ENCODE peak calls at places on chromosome 18, in eight cellular contexts. F is anterior cingulate cortex; L is stimulated activated CD8-positive, alpha-beta memory T cell treated with anti-CD3 and anti-CD28 coated beads, Interleukin-4, amount 100 ng/mL, for 1 hour; B is pulmonary artery endothelial cell; P is body of pancreas; A is RWPE1; Z is T-helper 2 cell; R is sciatic nerve. G is an unnamed sample.

GRCh38 chr18:37253424-37254255 is 312.0 kb downstream of the CELF4 start:
- DNase-seq in R (no peak), P (peak), F (no peak), B (no peak), Z (no peak), A (peak), L (no peak), G (peak)

GRCh38 chr18:54613174-54613573 is 22.1 kb downstream of the DYNAP start:
- DNase-seq in F (no peak), P (no peak), Z (no peak), A (no peak), B (no peak), L (no peak), R (no peak), G (no peak)

GRCh38 chr18:24112874-24113615 is 25.8 kb upstream of the CABYR start:
- DNase-seq in R (no peak), A (peak), Z (no peak), L (no peak), P (peak), B (no peak), F (no peak), G (no peak)

GRCh38 chr18:59822612-59823275 is 77.1 kb upstream of the PMAIP1 start:
- DNase-seq in B (no peak), A (no peak), F (no peak), L (no peak), Z (no peak), P (no peak), R (no peak), G (no peak)

GRCh38 chr18:78638889-78639596 is 340.6 kb upstream of the SALL3 start:
- DNase-seq in A (peak), R (no peak), F (no peak), L (no peak), B (no peak), Z (no peak), P (no peak), G (no peak)

GRCh38 chr18:78904179-78904531 is 75.5 kb upstream of the SALL3 start:
- DNase-seq in P (no peak), Z (no peak), F (no peak), R (no peak), B (no peak), L (no peak), A (no peak), G (no peak)

GRCh38 chr18:48310353-48310752 is 98.8 kb downstream of the ZBTB7C start:
- DNase-seq in A (no peak), B (no peak), R (no peak), P (no peak), L (no peak), F (no peak), Z (no peak), G (no peak)

GRCh38 chr18:70693196-70693595 is 404.4 kb downstream of the SOCS6 start:
- DNase-seq in Z (no peak), B (no peak), P (no peak), F (no peak), A (no peak), R (no peak), L (no peak), G (no peak)

GRCh38 chr18:28560339-28560738 is 383.4 kb upstream of the CDH2 start:
- DNase-seq in A (no peak), F (no peak), L (no peak), B (no peak), P (no peak), Z (no peak), R (no peak), G (no peak)

GRCh38 chr18:38575023-38575422 is 1009.4 kb upstream of the CELF4 start:
- DNase-seq in R (no peak), P (no peak), Z (peak), F (no peak), B (no peak), A (no peak), L (no peak), G (no peak)

GRCh38 chr18:40955351-40955750 is 999.7 kb upstream of the PIK3C3 start:
- DNase-seq in A (no peak), R (no peak), Z (no peak), F (no peak), B (no peak), L (no peak), P (no peak), G (no peak)

GRCh38 chr18:74139888-74140287 is 7.7 kb downstream of the FBXO15 start:
- DNase-seq in B (no peak), Z (no peak), L (no peak), P (no peak), F (no peak), A (peak), R (no peak), G (no peak)

GRCh38 chr18:24683965-24684364 is 223.5 kb downstream of the HRH4 start:
- DNase-seq in Z (no peak), A (no peak), F (no peak), R (no peak), P (no peak), B (no peak), L (no peak), G (peak)

GRCh38 chr18:7778181-7778580 is 211.1 kb downstream of the PTPRM start:
- DNase-seq in R (no peak), L (no peak), Z (no peak), F (no peak), B (no peak), A (no peak), P (no peak), G (no peak)

GRCh38 chr18:56635007-56635406 is 3.4 kb downstream of the TXNL1 start:
- DNase-seq in R (no peak), F (no peak), A (no peak), L (no peak), P (no peak), Z (no peak), B (no peak), G (no peak)

GRCh38 chr18:49023281-49023937 is 72.6 kb upstream of the SMAD7 start:
- DNase-seq in R (no peak), Z (no peak), L (no peak), B (no peak), F (no peak), A (no peak), P (no peak), G (no peak)

GRCh38 chr18:75529394-75529793 is 101.9 kb upstream of the SMIM21 start:
- DNase-seq in B (no peak), F (no peak), R (no peak), L (no peak), P (no peak), Z (no peak), A (no peak), G (no peak)

GRCh38 chr18:79982736-79983135 is 5.6 kb downstream of the TXNL4A start:
- DNase-seq in P (no peak), F (peak), A (no peak), L (no peak), Z (no peak), B (no peak), R (no peak), G (peak)

GRCh38 chr18:79384151-79384807 is 11.5 kb upstream of the NFATC1 start:
- DNase-seq in L (no peak), P (no peak), R (peak), A (no peak), B (no peak), F (no peak), Z (no peak), G (no peak)

GRCh38 chr18:32156855-32157254 is 33.0 kb upstream of the MEP1B start:
- DNase-seq in Z (no peak), A (no peak), F (no peak), B (no peak), R (no peak), P (no peak), L (no peak), G (no peak)

GRCh38 chr18:74541703-74542555 is 7.6 kb downstream of the CNDP1 start:
- DNase-seq in Z (no peak), R (no peak), L (no peak), P (peak), F (peak), A (peak), B (no peak), G (no peak)

GRCh38 chr18:59268722-59269562 is 4.3 kb downstream of the RAX start:
- DNase-seq in L (no peak), F (no peak), R (no peak), Z (no peak), B (no peak), A (no peak), P (peak), G (no peak)

GRCh38 chr18:44934894-44935293 is 254.2 kb downstream of the SETBP1 start:
- DNase-seq in B (no peak), P (no peak), R (no peak), Z (no peak), L (no peak), F (no peak), A (no peak), G (no peak)

GRCh38 chr18:54173980-54174611 is 50.4 kb downstream of the MBD2 start:
- DNase-seq in A (no peak), Z (no peak), F (no peak), L (no peak), B (no peak), R (no peak), P (no peak), G (no peak)

GRCh38 chr18:3346487-3346886 is 84.6 kb downstream of the MYL12B start:
- DNase-seq in L (no peak), Z (no peak), R (no peak), B (no peak), P (no peak), F (no peak), A (no peak), G (no peak)

GRCh38 chr18:13797157-13797611 is 26.8 kb upstream of the MC5R start:
- DNase-seq in Z (no peak), F (no peak), A (peak), P (no peak), L (no peak), R (no peak), B (peak), G (no peak)

GRCh38 chr18:54052259-54052658 is 172.2 kb downstream of the MBD2 start:
- DNase-seq in L (no peak), F (no peak), R (no peak), B (no peak), A (no peak), Z (no peak), P (no peak), G (no peak)

GRCh38 chr18:31410716-31411483 is 34.3 kb downstream of the DSG4 start:
- DNase-seq in A (no peak), R (no peak), F (no peak), B (no peak), Z (no peak), L (no peak), P (no peak), G (no peak)